ENCODE peak calls at places on chromosomes 12 and 14, in five cellular contexts. One of them, this sample, is unnamed.

GRCh38 chr14:85528080-85528881 is 1.7 kb upstream of the FLRT2 start:
- DNase-seq in GM20000: no peak
- DNase-seq in glutamatergic neuron: peak
- DNase-seq in RWPE1: peak
- DNase-seq in AG09319: peak
- DNase-seq in this sample: peak

GRCh38 chr14:34098045-34098984 is 147.4 kb upstream of the EGLN3 start:
- DNase-seq in GM20000: peak
- DNase-seq in glutamatergic neuron: peak
- DNase-seq in RWPE1: peak
- DNase-seq in AG09319: peak
- DNase-seq in this sample: no peak

GRCh38 chr12:90978117-90978770 is 23.3 kb upstream of the CCER1 start:
- DNase-seq in GM20000: peak
- DNase-seq in glutamatergic neuron: no peak
- DNase-seq in RWPE1: peak
- DNase-seq in AG09319: peak
- DNase-seq in this sample: no peak

GRCh38 chr14:39972704-39973103 is 540.5 kb upstream of the FBXO33 start:
- DNase-seq in GM20000: no peak
- DNase-seq in glutamatergic neuron: no peak
- DNase-seq in RWPE1: no peak
- DNase-seq in AG09319: no peak
- DNase-seq in this sample: no peak

GRCh38 chr14:99562848-99563748 is 40.9 kb downstream of the CCDC85C start:
- DNase-seq in GM20000: no peak
- DNase-seq in glutamatergic neuron: peak
- DNase-seq in RWPE1: peak
- DNase-seq in AG09319: no peak
- DNase-seq in this sample: no peak

GRCh38 chr12:130562711-130563110 is 153.4 kb downstream of the RIMBP2 start:
- DNase-seq in GM20000: no peak
- DNase-seq in glutamatergic neuron: no peak
- DNase-seq in RWPE1: no peak
- DNase-seq in AG09319: no peak
- DNase-seq in this sample: no peak

GRCh38 chr12:88624911-88625310 is 44.6 kb upstream of the KITLG start:
- DNase-seq in GM20000: no peak
- DNase-seq in glutamatergic neuron: no peak
- DNase-seq in RWPE1: no peak
- DNase-seq in AG09319: no peak
- DNase-seq in this sample: no peak

GRCh38 chr12:110670161-110670701 is 18.7 kb downstream of the HVCN1 start:
- DNase-seq in GM20000: peak
- DNase-seq in glutamatergic neuron: no peak
- DNase-seq in RWPE1: no peak
- DNase-seq in AG09319: no peak
- DNase-seq in this sample: no peak

GRCh38 chr12:3419538-3419937 is 71.5 kb upstream of the PRMT8 start:
- DNase-seq in GM20000: no peak
- DNase-seq in glutamatergic neuron: no peak
- DNase-seq in RWPE1: no peak
- DNase-seq in AG09319: no peak
- DNase-seq in this sample: no peak

DNA sequence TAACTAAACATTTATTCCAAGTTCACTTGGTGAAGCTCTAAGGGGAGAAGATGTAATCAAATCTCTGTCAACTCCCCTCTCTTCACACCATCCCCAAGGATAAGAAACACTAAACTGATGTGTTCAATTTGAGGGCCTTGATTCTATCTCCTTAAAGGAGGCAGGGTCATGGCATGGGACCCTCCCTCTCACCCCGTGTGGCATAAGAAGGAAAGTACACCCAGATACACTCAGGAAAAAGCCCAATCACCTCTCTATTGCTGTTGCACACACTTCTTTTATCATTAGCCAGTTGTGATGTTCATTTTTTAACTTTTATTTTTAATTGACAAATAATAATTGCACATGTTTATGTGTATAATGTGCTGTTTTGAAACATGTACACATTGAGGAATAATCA is 35.1 kb downstream of the WASHC3 start:
- DNase-seq in GM20000: no peak
- DNase-seq in glutamatergic neuron: no peak
- DNase-seq in RWPE1: no peak
- DNase-seq in AG09319: no peak
- DNase-seq in this sample: no peak
- TF ChIP-seq CTCF in GM20000: no peak
- TF ChIP-seq CTCF in glutamatergic neuron: peak
- TF ChIP-seq CTCF in RWPE1: no peak
- TF ChIP-seq CTCF in AG09319: no peak
- TF ChIP-seq CTCF in this sample: no peak

GRCh38 chr14:69581316-69581935 is 6.8 kb upstream of the CCDC177 start:
- DNase-seq in GM20000: no peak
- DNase-seq in glutamatergic neuron: no peak
- DNase-seq in RWPE1: no peak
- DNase-seq in AG09319: no peak
- DNase-seq in this sample: no peak

GRCh38 chr14:69582207-69582606 is 7.5 kb upstream of the CCDC177 start:
- DNase-seq in GM20000: no peak
- DNase-seq in glutamatergic neuron: no peak
- DNase-seq in RWPE1: no peak
- DNase-seq in AG09319: no peak
- DNase-seq in this sample: no peak

GRCh38 chr14:69582829-69583228 is 8.2 kb upstream of the CCDC177 start:
- DNase-seq in GM20000: no peak
- DNase-seq in glutamatergic neuron: no peak
- DNase-seq in RWPE1: no peak
- DNase-seq in AG09319: no peak
- DNase-seq in this sample: no peak

GRCh38 chr14:69579476-69579875 is 4.8 kb upstream of the CCDC177 start:
- DNase-seq in GM20000: no peak
- DNase-seq in glutamatergic neuron: no peak
- DNase-seq in RWPE1: no peak
- DNase-seq in AG09319: no peak
- DNase-seq in this sample: no peak

DNA sequence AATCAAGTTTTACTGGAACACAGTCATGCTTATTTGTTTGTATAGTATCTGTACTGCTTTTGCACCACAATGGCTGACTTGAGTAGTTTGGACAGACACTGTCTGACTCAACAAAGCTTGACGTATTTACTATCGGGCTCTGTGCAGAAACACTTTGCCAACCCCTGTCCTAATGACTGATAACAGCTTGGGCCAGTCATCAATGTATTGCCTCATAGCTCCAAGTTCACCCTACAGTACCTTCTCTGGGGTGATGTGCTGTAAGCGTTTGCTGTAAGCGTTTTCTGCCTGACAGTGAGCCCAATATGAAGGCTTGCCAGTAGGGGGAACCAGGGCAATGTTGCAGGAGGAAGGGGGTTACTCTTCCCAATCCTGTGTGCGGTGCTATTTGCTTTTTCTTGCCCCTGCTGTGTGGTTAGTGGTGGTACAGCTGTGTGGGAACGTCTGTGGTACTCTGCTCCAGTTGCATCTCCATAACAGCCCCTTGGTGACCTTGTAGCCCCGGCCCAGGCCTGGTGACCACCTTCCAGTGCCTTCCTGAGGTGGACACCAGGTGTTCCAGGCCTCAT is 5.4 kb upstream of the CCDC177 start:
- DNase-seq in GM20000: no peak
- DNase-seq in glutamatergic neuron: peak
- DNase-seq in RWPE1: peak
- DNase-seq in AG09319: peak
- DNase-seq in this sample: peak
- TF ChIP-seq CTCF in GM20000: peak
- TF ChIP-seq CTCF in glutamatergic neuron: peak
- TF ChIP-seq CTCF in RWPE1: peak
- TF ChIP-seq CTCF in AG09319: peak
- TF ChIP-seq CTCF in this sample: peak

DNA sequence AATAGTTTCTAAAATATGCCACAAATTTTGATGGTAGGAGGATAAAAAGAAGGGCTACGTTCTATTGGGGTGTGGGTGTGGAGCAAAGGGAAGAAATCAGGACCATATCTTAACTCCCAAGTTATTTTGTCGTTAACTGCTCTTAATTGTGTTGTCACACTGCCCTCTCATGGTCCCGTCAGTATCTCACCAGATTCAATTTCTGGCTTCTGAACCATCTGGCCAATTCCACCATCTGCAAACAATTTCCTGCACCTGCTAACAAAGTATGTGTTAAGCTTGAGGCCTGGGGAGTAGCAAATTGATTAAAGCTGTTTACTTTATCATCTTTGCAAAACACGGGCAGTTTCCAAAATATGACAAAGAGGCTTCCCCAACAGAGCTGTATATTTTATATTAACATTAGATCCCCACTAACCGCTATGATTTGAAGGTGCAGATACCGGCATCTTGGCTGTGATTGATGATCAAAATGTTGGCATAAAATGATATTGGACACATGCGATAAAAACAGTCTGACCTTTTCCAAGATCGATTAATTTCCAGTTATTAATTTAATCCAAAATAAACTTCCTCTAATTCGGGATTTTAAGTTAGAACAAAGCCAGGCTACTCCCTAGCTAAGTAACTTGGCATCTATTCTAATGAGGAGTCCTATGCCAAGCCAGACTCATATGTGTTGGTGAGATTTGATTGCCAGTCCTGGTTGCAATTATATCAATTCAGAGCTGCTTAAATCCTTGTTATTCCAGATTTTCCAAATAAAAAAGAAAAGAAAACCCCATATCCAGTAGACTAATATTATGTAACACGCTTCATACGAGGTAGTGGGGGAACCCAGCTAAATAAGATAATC is 6.9 kb upstream of the DNM1L start:
- DNase-seq in GM20000: peak
- DNase-seq in glutamatergic neuron: peak
- DNase-seq in RWPE1: peak
- DNase-seq in AG09319: peak
- DNase-seq in this sample: peak
- TF ChIP-seq CTCF in GM20000: peak
- TF ChIP-seq CTCF in glutamatergic neuron: peak
- TF ChIP-seq CTCF in RWPE1: peak
- TF ChIP-seq CTCF in AG09319: peak
- TF ChIP-seq CTCF in this sample: peak

GRCh38 chr14:24241829-24242443 is 487 bp downstream of the TINF2 start:
- DNase-seq in GM20000: peak
- DNase-seq in glutamatergic neuron: peak
- DNase-seq in RWPE1: peak
- DNase-seq in AG09319: peak
- DNase-seq in this sample: no peak
- TF ChIP-seq CTCF in GM20000: peak
- TF ChIP-seq CTCF in glutamatergic neuron: peak
- TF ChIP-seq CTCF in RWPE1: no peak
- TF ChIP-seq CTCF in AG09319: peak
- TF ChIP-seq CTCF in this sample: peak

DNA sequence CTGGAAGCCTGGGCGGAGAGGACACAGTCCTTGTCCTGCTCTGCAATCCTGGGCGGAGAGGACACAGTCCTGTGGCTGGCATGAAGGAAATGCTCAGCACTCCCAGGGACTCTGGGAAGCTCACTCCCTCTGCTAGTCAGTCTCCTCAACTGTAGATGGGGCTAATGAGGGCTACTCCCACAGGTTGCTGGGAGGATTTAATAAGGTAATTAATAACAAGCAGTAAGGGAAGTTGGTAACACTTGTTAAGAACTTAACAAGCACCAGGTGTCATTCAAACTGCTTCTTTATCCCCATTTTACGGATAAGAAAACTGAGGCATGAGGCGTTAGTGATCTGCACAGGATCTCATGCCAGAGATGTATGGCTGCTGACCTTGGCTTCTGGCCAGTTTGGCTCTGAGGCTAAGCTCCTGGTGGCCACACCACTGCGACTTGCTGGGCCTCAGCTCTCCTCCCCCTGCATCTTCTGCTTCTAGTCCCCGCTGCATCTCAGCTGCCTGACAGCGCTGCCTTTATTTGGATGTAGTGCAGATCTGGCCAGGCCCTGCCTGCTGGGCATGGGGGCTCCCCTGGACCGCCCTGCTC is 54.1 kb upstream of the BEGAIN start:
- DNase-seq in GM20000: no peak
- DNase-seq in glutamatergic neuron: no peak
- DNase-seq in RWPE1: no peak
- DNase-seq in AG09319: no peak
- DNase-seq in this sample: no peak
- TF ChIP-seq CTCF in GM20000: no peak
- TF ChIP-seq CTCF in glutamatergic neuron: no peak
- TF ChIP-seq CTCF in RWPE1: no peak
- TF ChIP-seq CTCF in AG09319: no peak
- TF ChIP-seq CTCF in this sample: no peak

GRCh38 chr14:32513571-32514009 is 184.5 kb downstream of the AKAP6 start:
- DNase-seq in GM20000: no peak
- DNase-seq in glutamatergic neuron: no peak
- DNase-seq in RWPE1: no peak
- DNase-seq in AG09319: no peak
- DNase-seq in this sample: no peak
- TF ChIP-seq CTCF in GM20000: no peak
- TF ChIP-seq CTCF in glutamatergic neuron: peak
- TF ChIP-seq CTCF in RWPE1: peak
- TF ChIP-seq CTCF in AG09319: peak
- TF ChIP-seq CTCF in this sample: no peak

GRCh38 chr12:125065021-125065752 is at the start of gene AACS:
- DNase-seq in GM20000: peak
- DNase-seq in glutamatergic neuron: peak
- DNase-seq in RWPE1: peak
- DNase-seq in AG09319: peak
- DNase-seq in this sample: no peak
- TF ChIP-seq CTCF in GM20000: no peak
- TF ChIP-seq CTCF in glutamatergic neuron: no peak
- TF ChIP-seq CTCF in RWPE1: no peak
- TF ChIP-seq CTCF in AG09319: no peak
- TF ChIP-seq CTCF in this sample: no peak

GRCh38 chr12:10175849-10176641 is 2.8 kb upstream of the TMEM52B start:
- DNase-seq in GM20000: no peak
- DNase-seq in glutamatergic neuron: no peak
- DNase-seq in RWPE1: peak
- DNase-seq in AG09319: no peak
- DNase-seq in this sample: no peak
- TF ChIP-seq CTCF in GM20000: no peak
- TF ChIP-seq CTCF in glutamatergic neuron: no peak
- TF ChIP-seq CTCF in RWPE1: no peak
- TF ChIP-seq CTCF in AG09319: no peak
- TF ChIP-seq CTCF in this sample: no peak

GRCh38 chr12:93979189-93979588 is 169.2 kb upstream of the PLXNC1 start:
- DNase-seq in GM20000: peak
- DNase-seq in glutamatergic neuron: no peak
- DNase-seq in RWPE1: no peak
- DNase-seq in AG09319: no peak
- DNase-seq in this sample: no peak
- TF ChIP-seq CTCF in GM20000: peak
- TF ChIP-seq CTCF in glutamatergic neuron: no peak
- TF ChIP-seq CTCF in RWPE1: no peak
- TF ChIP-seq CTCF in AG09319: peak
- TF ChIP-seq CTCF in this sample: no peak

This sample was measured in AG04449.